ENCODE peak calls at places on chromosomes 12 and 14, in six cellular contexts. D is ovary; A is esophagus squamous epithelium; T is CD8-positive, alpha-beta T cell; I is neural progenitor cell; B is HepG2. U is an unnamed sample. For H3K36me3, the result is how much of the 10 kb centered on the place peaks cover.

GRCh38 chr12:47340391-47341015 is 260.7 kb upstream of the AMIGO2 start:
- DNase-seq in D (no peak), A (no peak), T (no peak), I (no peak), B (no peak), U (no peak)

GRCh38 chr12:58030566-58031279 is 89.4 kb downstream of the ATP23 start:
- DNase-seq in D (no peak), A (no peak), T (no peak), I (no peak), B (no peak), U (no peak)

GRCh38 chr12:129765719-129766118 is 138.1 kb downstream of the TMEM132D start:
- DNase-seq in D (no peak), A (no peak), T (no peak), I (no peak), B (no peak), U (no peak)

GRCh38 chr12:87756721-87757120 is 272.5 kb downstream of the C12orf50 start:
- DNase-seq in D (no peak), A (no peak), T (no peak), I (no peak), B (no peak), U (no peak)

GRCh38 chr12:89225401-89225800 is 126.9 kb downstream of the DUSP6 start:
- DNase-seq in D (no peak), A (no peak), T (peak), I (no peak), B (no peak), U (peak)

GRCh38 chr12:48765753-48766162 is 23.1 kb downstream of the ADCY6 start:
- DNase-seq in D (peak), A (no peak), T (no peak), I (no peak), B (no peak), U (no peak)

GRCh38 chr14:105466491-105467248 is 8.0 kb upstream of the CRIP2 start:
- DNase-seq in D (no peak), A (no peak), T (no peak), I (no peak), B (no peak), U (no peak)

GRCh38 chr12:45232771-45233372 is 17.0 kb downstream of the ANO6 start:
- DNase-seq in D (no peak), A (no peak), T (no peak), I (no peak), B (peak), U (peak)

GRCh38 chr12:40474630-40475029 is 217.6 kb upstream of the CNTN1 start:
- DNase-seq in D (no peak), A (no peak), T (no peak), I (no peak), B (no peak), U (no peak)

GRCh38 chr14:92728781-92729364 is 19.6 kb downstream of the LGMN start:
- DNase-seq in D (no peak), A (no peak), T (no peak), I (no peak), B (no peak), U (no peak)

GRCh38 chr12:110501378-110501721 is 561 bp downstream of the VPS29 start:
- DNase-seq in D (no peak), A (no peak), T (no peak), I (peak), B (peak), U (peak)

GRCh38 chr14:61153436-61153835 is 127.7 kb downstream of the TMEM30B start:
- DNase-seq in D (no peak), A (no peak), T (no peak), I (peak), B (peak), U (no peak)

GRCh38 chr12:45959025-45959424 is 31.3 kb downstream of the SCAF11 start:
- DNase-seq in D (no peak), A (no peak), T (no peak), I (no peak), B (no peak), U (no peak)

GRCh38 chr12:119938049-119938667 is 50.9 kb upstream of the BICDL1 start:
- DNase-seq in D (peak), A (no peak), T (peak), I (peak), B (peak), U (peak)

GRCh38 chr14:75711796-75712211 is 50.8 kb downstream of the TTLL5 start:
- DNase-seq in D (peak), A (no peak), T (no peak), I (peak), B (peak), U (peak)

GRCh38 chr12:28497889-28498411 is 307.7 kb downstream of the CCDC91 start:
- DNase-seq in D (no peak), A (no peak), T (no peak), I (no peak), B (no peak), U (no peak)

GRCh38 chr12:75825686-75826085 is 205.9 kb downstream of the PHLDA1 start:
- DNase-seq in D (no peak), A (no peak), T (no peak), I (no peak), B (no peak), U (no peak)

GRCh38 chr14:26180221-26180620 is 417.6 kb downstream of the NOVA1 start:
- DNase-seq in D (no peak), A (no peak), T (no peak), I (no peak), B (no peak), U (no peak)

GRCh38 chr14:90301580-90302181 is 30.1 kb downstream of the NRDE2 start:
- DNase-seq in D (no peak), A (no peak), T (no peak), I (peak), B (peak), U (no peak)

GRCh38 chr14:20686386-20687143 is 2.0 kb upstream of the ANG start:
- DNase-seq in D (no peak), A (no peak), T (no peak), I (no peak), B (peak), U (no peak)
- H3K4me3 ChIP-seq in D (peak), A (peak), T (no peak), I (no peak), B (peak), U (no peak)

GRCh38 chr12:106783515-106783914 is 9.0 kb downstream of the RIC8B start:
- DNase-seq in D (no peak), A (no peak), T (no peak), I (no peak), B (no peak), U (no peak)
- H3K36me3 ChIP-seq in D (under half), A (under half), T (under half), I (under half), B (under half), U (under half)

GRCh38 chr12:32566663-32567634 is 112.2 kb upstream of the DNM1L start:
- DNase-seq in D (no peak), A (no peak), T (no peak), I (no peak), B (no peak), U (no peak)
- H3K27ac ChIP-seq in D (no peak), A (peak), T (no peak), I (no peak), B (no peak), U (peak)

GRCh38 chr12:590206-590750 is 73.0 kb downstream of the NINJ2 start:
- DNase-seq in D (no peak), A (no peak), T (no peak), I (no peak), B (no peak), U (no peak)
- H3K4me3 ChIP-seq in D (no peak), A (no peak), T (no peak), I (no peak), B (no peak), U (no peak)

GRCh38 chr12:104340917-104341611 is 37.5 kb downstream of the EID3 start:
- DNase-seq in D (no peak), A (no peak), T (no peak), I (no peak), B (no peak), U (no peak)
- H3K36me3 ChIP-seq in D (under half), A (under half), T (under half), I (under half), B (half or more), U (half or more)

U was measured in psoas muscle.